ENCODE peak calls at places on chromosomes 16 and 17, in five cellular contexts. E is brain pericyte, M is Calu3, D is cardiac fibroblast, J is Karpas-422. F is an unnamed sample.

GRCh38 chr17:50768348-50768761 is 1.0 kb upstream of the ANKRD40CL start:
- DNase-seq in J (no peak), D (no peak), M (peak), E (no peak), F (no peak)

GRCh38 chr16:25633549-25633948 is 58.2 kb upstream of the HS3ST4 start:
- DNase-seq in J (no peak), M (peak), D (peak), E (no peak), F (no peak)

GRCh38 chr16:13543850-13544249 is 376.1 kb upstream of the ERCC4 start:
- DNase-seq in D (no peak), E (no peak), J (no peak), M (no peak), F (no peak)

GRCh38 chr16:53745753-53746258 is 41.9 kb downstream of the FTO start:
- DNase-seq in D (peak), J (no peak), E (no peak), M (peak), F (no peak)

GRCh38 chr16:88978608-88979346 is 1.8 kb upstream of the CBFA2T3 start:
- DNase-seq in D (no peak), J (no peak), M (no peak), E (no peak), F (no peak)

GRCh38 chr16:68257251-68257905 is 6.9 kb upstream of the SLC7A6 start:
- DNase-seq in D (peak), J (no peak), M (no peak), E (no peak), F (no peak)

GRCh38 chr17:75748706-75749105 is 16.3 kb downstream of the GALK1 start:
- DNase-seq in M (no peak), E (no peak), D (no peak), J (no peak), F (no peak)

GRCh38 chr17:61411114-61411943 is 11.7 kb downstream of the TBX2 start:
- DNase-seq in M (peak), E (no peak), J (no peak), D (peak), F (no peak)

GRCh38 chr17:74485841-74486240 is 19.4 kb downstream of the CD300A start:
- DNase-seq in J (no peak), M (no peak), E (no peak), D (no peak), F (peak)

GRCh38 chr16:23784811-23785447 is 30.1 kb downstream of the CHP2 start:
- DNase-seq in J (no peak), M (no peak), D (peak), E (no peak), F (no peak)